ENCODE peak calls at places on chromosomes 4 and X, in six cellular contexts. One of them, this sample, is unnamed. For H3K9me3, the result is how much of the 10 kb centered on the place peaks cover.

GRCh38 chr4:141609243-141609642 is 27.1 kb upstream of the IL15 start:
- DNase-seq in HCT116: no peak
- DNase-seq in uterus: no peak
- DNase-seq in spleen: no peak
- DNase-seq in SJSA1: no peak
- DNase-seq in suprapubic skin: no peak
- DNase-seq in this sample: no peak

GRCh38 chr4:146591986-146592385 is 46.7 kb upstream of the POU4F2 start:
- DNase-seq in HCT116: no peak
- DNase-seq in uterus: no peak
- DNase-seq in spleen: no peak
- DNase-seq in SJSA1: no peak
- DNase-seq in suprapubic skin: no peak
- DNase-seq in this sample: no peak

GRCh38 chr4:54726907-54727306 is 69.2 kb downstream of the KIT start:
- DNase-seq in HCT116: no peak
- DNase-seq in uterus: no peak
- DNase-seq in spleen: no peak
- DNase-seq in SJSA1: no peak
- DNase-seq in suprapubic skin: no peak
- DNase-seq in this sample: no peak

GRCh38 chr4:8244931-8245460 is 24.6 kb upstream of the HTRA3 start:
- DNase-seq in HCT116: no peak
- DNase-seq in uterus: no peak
- DNase-seq in spleen: no peak
- DNase-seq in SJSA1: no peak
- DNase-seq in suprapubic skin: no peak
- DNase-seq in this sample: no peak

GRCh38 chr4:137531121-137531520 is 1.2 kb downstream of the PCDH18 start:
- DNase-seq in HCT116: no peak
- DNase-seq in uterus: peak
- DNase-seq in spleen: no peak
- DNase-seq in SJSA1: no peak
- DNase-seq in suprapubic skin: no peak
- DNase-seq in this sample: no peak

GRCh38 chrX:47579537-47579936 is 2.7 kb upstream of the TIMP1 start:
- DNase-seq in HCT116: no peak
- DNase-seq in uterus: no peak
- DNase-seq in spleen: no peak
- DNase-seq in SJSA1: peak
- DNase-seq in suprapubic skin: no peak
- DNase-seq in this sample: no peak

GRCh38 chrX:105975382-105975781 is 63.1 kb downstream of the SERPINA7 start:
- DNase-seq in HCT116: peak
- DNase-seq in uterus: no peak
- DNase-seq in spleen: no peak
- DNase-seq in SJSA1: no peak
- DNase-seq in suprapubic skin: no peak
- DNase-seq in this sample: no peak

GRCh38 chr4:1512738-1513660 is 106.8 kb upstream of the NKX1-1 start:
- DNase-seq in HCT116: peak
- DNase-seq in uterus: no peak
- DNase-seq in spleen: peak
- DNase-seq in SJSA1: no peak
- DNase-seq in suprapubic skin: no peak
- DNase-seq in this sample: peak

GRCh38 chrX:17167915-17168314 is 207.1 kb upstream of the NHS start:
- DNase-seq in HCT116: no peak
- DNase-seq in uterus: no peak
- DNase-seq in spleen: no peak
- DNase-seq in SJSA1: no peak
- DNase-seq in suprapubic skin: no peak
- DNase-seq in this sample: no peak

GRCh38 chrX:17174671-17175070 is 200.3 kb upstream of the NHS start:
- DNase-seq in HCT116: no peak
- DNase-seq in uterus: no peak
- DNase-seq in spleen: no peak
- DNase-seq in SJSA1: no peak
- DNase-seq in suprapubic skin: no peak
- DNase-seq in this sample: no peak

DNA sequence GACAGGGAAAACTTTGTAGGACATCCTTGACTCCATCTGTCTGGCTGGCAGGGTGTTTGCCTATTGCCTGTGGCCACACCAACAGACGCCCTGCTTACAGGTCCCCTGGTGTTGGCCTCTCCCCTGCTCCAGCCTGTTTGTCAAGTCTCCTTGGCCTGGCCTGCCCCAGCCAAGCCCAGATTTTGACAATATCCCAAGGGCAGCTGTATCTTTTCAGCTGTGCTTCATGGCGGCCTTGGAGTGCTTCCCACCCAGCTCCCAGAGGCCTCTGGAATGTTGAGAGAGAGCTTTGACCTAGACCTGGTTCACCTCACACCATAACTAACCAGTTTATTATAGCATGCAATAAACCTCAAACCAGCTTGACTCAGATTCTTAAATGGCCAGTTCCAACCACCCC is 204.0 kb upstream of the NHS start:
- DNase-seq in HCT116: no peak
- DNase-seq in uterus: no peak
- DNase-seq in spleen: no peak
- DNase-seq in SJSA1: no peak
- DNase-seq in suprapubic skin: no peak
- DNase-seq in this sample: no peak
- H3K9me3 ChIP-seq in HCT116: under half
- H3K9me3 ChIP-seq in uterus: under half
- H3K9me3 ChIP-seq in spleen: under half
- H3K9me3 ChIP-seq in SJSA1: under half
- H3K9me3 ChIP-seq in suprapubic skin: under half
- H3K9me3 ChIP-seq in this sample: under half

GRCh38 chrX:64198046-64198445 is 7.5 kb downstream of the AMER1 start:
- DNase-seq in HCT116: no peak
- DNase-seq in uterus: no peak
- DNase-seq in spleen: no peak
- DNase-seq in SJSA1: no peak
- DNase-seq in suprapubic skin: no peak
- DNase-seq in this sample: no peak

GRCh38 chrX:64192673-64193072 is 12.8 kb downstream of the AMER1 start:
- DNase-seq in HCT116: no peak
- DNase-seq in uterus: no peak
- DNase-seq in spleen: no peak
- DNase-seq in SJSA1: no peak
- DNase-seq in suprapubic skin: no peak
- DNase-seq in this sample: no peak

GRCh38 chrX:64192040-64192439 is 13.5 kb downstream of the AMER1 start:
- DNase-seq in HCT116: no peak
- DNase-seq in uterus: no peak
- DNase-seq in spleen: no peak
- DNase-seq in SJSA1: no peak
- DNase-seq in suprapubic skin: no peak
- DNase-seq in this sample: no peak

GRCh38 chrX:64196606-64197005 is 8.9 kb downstream of the AMER1 start:
- DNase-seq in HCT116: no peak
- DNase-seq in uterus: no peak
- DNase-seq in spleen: no peak
- DNase-seq in SJSA1: no peak
- DNase-seq in suprapubic skin: no peak
- DNase-seq in this sample: no peak

GRCh38 chrX:64195862-64196261 is 9.6 kb downstream of the AMER1 start:
- DNase-seq in HCT116: no peak
- DNase-seq in uterus: no peak
- DNase-seq in spleen: no peak
- DNase-seq in SJSA1: no peak
- DNase-seq in suprapubic skin: no peak
- DNase-seq in this sample: no peak
- H3K9me3 ChIP-seq in HCT116: under half
- H3K9me3 ChIP-seq in uterus: under half
- H3K9me3 ChIP-seq in spleen: under half
- H3K9me3 ChIP-seq in SJSA1: under half
- H3K9me3 ChIP-seq in suprapubic skin: under half
- H3K9me3 ChIP-seq in this sample: under half

GRCh38 chrX:82591421-82591820 is 916.7 kb upstream of the POU3F4 start:
- DNase-seq in HCT116: no peak
- DNase-seq in uterus: no peak
- DNase-seq in spleen: no peak
- DNase-seq in SJSA1: no peak
- DNase-seq in suprapubic skin: no peak
- DNase-seq in this sample: no peak
- H3K9me3 ChIP-seq in HCT116: under half
- H3K9me3 ChIP-seq in uterus: under half
- H3K9me3 ChIP-seq in spleen: under half
- H3K9me3 ChIP-seq in SJSA1: under half
- H3K9me3 ChIP-seq in suprapubic skin: under half
- H3K9me3 ChIP-seq in this sample: under half

GRCh38 chr4:77344784-77345183 is 187.8 kb downstream of the CCNG2 start:
- DNase-seq in HCT116: no peak
- DNase-seq in uterus: no peak
- DNase-seq in spleen: no peak
- DNase-seq in SJSA1: no peak
- DNase-seq in suprapubic skin: no peak
- DNase-seq in this sample: no peak
- H3K9me3 ChIP-seq in HCT116: under half
- H3K9me3 ChIP-seq in uterus: under half
- H3K9me3 ChIP-seq in spleen: under half
- H3K9me3 ChIP-seq in SJSA1: under half
- H3K9me3 ChIP-seq in suprapubic skin: under half
- H3K9me3 ChIP-seq in this sample: under half

DNA sequence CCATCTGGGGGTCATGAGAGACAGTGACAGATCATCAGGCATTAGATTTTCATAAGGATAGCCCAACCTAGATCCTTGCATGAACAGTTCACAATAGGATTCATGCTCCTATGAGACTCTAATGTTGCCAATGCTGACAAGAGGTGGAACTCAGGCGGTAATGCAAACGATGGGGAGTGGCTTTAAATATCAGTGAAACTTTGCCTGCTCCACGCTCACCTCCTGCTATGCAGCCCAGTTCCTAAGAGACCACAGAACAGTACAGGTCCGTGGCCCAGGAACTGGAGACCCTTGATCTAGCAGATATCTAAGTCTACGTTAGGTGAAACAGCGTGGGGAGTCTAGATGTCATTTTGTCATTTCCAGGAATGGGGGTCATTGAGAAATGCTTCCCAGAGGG is 165.7 kb downstream of the OR13H1 start:
- DNase-seq in HCT116: no peak
- DNase-seq in uterus: no peak
- DNase-seq in spleen: no peak
- DNase-seq in SJSA1: no peak
- DNase-seq in suprapubic skin: no peak
- DNase-seq in this sample: no peak
- H3K9me3 ChIP-seq in HCT116: under half
- H3K9me3 ChIP-seq in uterus: under half
- H3K9me3 ChIP-seq in spleen: under half
- H3K9me3 ChIP-seq in SJSA1: under half
- H3K9me3 ChIP-seq in suprapubic skin: under half
- H3K9me3 ChIP-seq in this sample: under half

DNA sequence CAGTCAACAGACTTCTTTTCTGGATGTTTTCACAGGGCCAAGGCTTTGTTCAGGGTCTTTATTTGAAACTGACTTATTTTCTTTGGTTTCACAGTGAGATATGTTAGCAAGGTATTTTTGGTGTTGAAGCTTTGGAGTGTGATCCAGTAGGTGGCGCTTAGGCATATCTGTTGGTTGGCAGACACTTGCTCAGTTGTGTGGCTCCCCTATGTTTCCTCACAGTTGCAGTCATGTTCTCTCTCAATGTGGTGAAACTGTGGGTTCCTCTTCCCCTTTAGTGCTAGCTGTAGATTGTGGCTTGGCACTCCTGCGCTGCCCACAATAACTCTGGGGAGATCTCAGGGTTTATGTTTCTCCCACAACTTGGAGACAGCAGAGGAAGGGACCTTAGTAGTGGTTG is 460.8 kb downstream of the SLITRK2 start:
- DNase-seq in HCT116: no peak
- DNase-seq in uterus: no peak
- DNase-seq in spleen: no peak
- DNase-seq in SJSA1: no peak
- DNase-seq in suprapubic skin: no peak
- DNase-seq in this sample: no peak
- H3K9me3 ChIP-seq in HCT116: under half
- H3K9me3 ChIP-seq in uterus: under half
- H3K9me3 ChIP-seq in spleen: under half
- H3K9me3 ChIP-seq in SJSA1: under half
- H3K9me3 ChIP-seq in suprapubic skin: under half
- H3K9me3 ChIP-seq in this sample: under half

DNA sequence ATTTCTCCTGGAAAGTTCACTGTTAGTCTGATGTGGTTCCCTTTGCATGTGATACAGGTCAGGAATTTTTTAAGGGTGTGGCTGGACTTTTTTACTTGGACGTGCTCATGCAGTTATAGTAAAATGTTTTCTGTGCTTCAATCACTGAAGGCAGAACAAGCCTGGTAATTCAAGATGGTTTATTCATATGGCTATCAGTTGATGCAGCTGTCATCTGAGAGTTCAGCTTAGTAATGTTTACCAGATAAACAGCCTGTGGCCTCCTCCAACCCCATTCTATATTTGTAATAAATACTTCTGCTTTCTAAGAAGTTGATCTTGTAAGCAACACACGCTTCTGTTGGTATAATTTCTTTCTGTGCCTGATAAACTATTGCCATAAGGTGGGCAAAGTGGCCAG is 2105.9 kb downstream of the ARAP2 start:
- DNase-seq in HCT116: no peak
- DNase-seq in uterus: no peak
- DNase-seq in spleen: no peak
- DNase-seq in SJSA1: no peak
- DNase-seq in suprapubic skin: no peak
- DNase-seq in this sample: no peak
- H3K9me3 ChIP-seq in HCT116: under half
- H3K9me3 ChIP-seq in uterus: under half
- H3K9me3 ChIP-seq in spleen: under half
- H3K9me3 ChIP-seq in SJSA1: under half
- H3K9me3 ChIP-seq in suprapubic skin: under half
- H3K9me3 ChIP-seq in this sample: under half

DNA sequence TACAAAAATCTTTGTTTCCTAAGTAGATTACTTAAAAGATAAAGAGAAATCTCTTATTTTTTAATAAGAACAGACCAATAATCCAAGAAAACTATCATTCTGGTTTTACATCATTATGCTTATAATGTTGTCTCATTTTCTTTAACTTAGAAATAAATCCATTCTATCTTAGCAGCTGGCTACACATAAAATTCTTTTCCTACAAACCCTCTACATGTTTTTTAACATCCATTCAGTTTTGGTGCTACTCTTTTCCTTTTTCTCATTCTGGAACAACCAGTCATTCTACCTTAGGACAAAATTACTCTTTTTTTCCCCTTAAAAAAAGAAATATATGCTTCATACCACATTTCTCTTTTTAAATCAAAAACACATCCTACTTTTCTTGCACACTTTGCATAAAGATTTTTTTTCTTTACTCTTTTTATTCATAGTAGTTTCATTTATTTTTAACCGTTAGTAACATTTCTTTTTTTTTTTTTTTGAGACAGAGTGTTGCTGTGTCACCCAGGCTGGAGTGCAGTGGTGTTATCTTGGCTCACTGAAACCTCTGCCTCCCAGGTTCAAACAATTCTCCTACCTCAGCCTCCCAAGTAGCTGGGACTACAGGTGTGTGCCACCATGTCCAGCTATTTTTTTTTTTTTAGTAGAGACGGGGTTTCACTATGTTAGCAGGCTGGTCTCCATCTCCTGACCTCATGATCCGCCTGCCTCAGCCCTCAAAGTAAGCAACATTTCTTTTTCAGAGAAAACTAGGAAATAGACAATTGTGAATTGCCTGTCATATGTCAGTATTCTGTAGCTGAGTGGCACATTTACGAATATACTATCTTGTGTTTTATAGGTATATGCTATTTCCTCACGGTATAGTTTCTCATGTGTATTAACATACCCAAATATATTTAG is 562.8 kb downstream of the ADGRL3 start:
- DNase-seq in HCT116: no peak
- DNase-seq in uterus: no peak
- DNase-seq in spleen: no peak
- DNase-seq in SJSA1: no peak
- DNase-seq in suprapubic skin: no peak
- DNase-seq in this sample: no peak
- H3K9me3 ChIP-seq in HCT116: under half
- H3K9me3 ChIP-seq in uterus: under half
- H3K9me3 ChIP-seq in spleen: under half
- H3K9me3 ChIP-seq in SJSA1: under half
- H3K9me3 ChIP-seq in suprapubic skin: under half
- H3K9me3 ChIP-seq in this sample: under half

This sample was measured in T-helper 17 cell.